ENCODE peak calls at places on chromosome 13, in four cellular contexts. One of them, this sample, is unnamed. For H3K36me3, the result is how much of the 10 kb centered on the place peaks cover.

GRCh38 chr13:38542601-38543000 is 144.3 kb upstream of the FREM2 start:
- DNase-seq in ovary: no peak
- DNase-seq in GM23248: peak
- DNase-seq in neuronal stem cell: no peak
- DNase-seq in this sample: no peak

GRCh38 chr13:94305934-94306333 is 173.5 kb downstream of the DCT start:
- DNase-seq in ovary: no peak
- DNase-seq in GM23248: peak
- DNase-seq in neuronal stem cell: no peak
- DNase-seq in this sample: no peak

GRCh38 chr13:79966502-79966901 is 374.4 kb downstream of the SPRY2 start:
- DNase-seq in ovary: no peak
- DNase-seq in GM23248: peak
- DNase-seq in neuronal stem cell: no peak
- DNase-seq in this sample: no peak

GRCh38 chr13:31444266-31444862 is 244.6 kb downstream of the B3GLCT start:
- DNase-seq in ovary: no peak
- DNase-seq in neuronal stem cell: no peak
- DNase-seq in GM23248: no peak
- DNase-seq in this sample: no peak

GRCh38 chr13:31015207-31015606 is 82.8 kb downstream of the TEX26 start:
- DNase-seq in GM23248: no peak
- DNase-seq in ovary: no peak
- DNase-seq in neuronal stem cell: no peak
- DNase-seq in this sample: no peak

GRCh38 chr13:43758834-43759233 is 27.9 kb downstream of the ENOX1 start:
- DNase-seq in GM23248: no peak
- DNase-seq in ovary: no peak
- DNase-seq in neuronal stem cell: no peak
- DNase-seq in this sample: no peak

GRCh38 chr13:94550030-94550738 is 45.8 kb downstream of the TGDS start:
- DNase-seq in GM23248: peak
- DNase-seq in ovary: no peak
- DNase-seq in neuronal stem cell: no peak
- DNase-seq in this sample: no peak

GRCh38 chr13:59034198-59034597 is 1129.5 kb downstream of the DIAPH3 start:
- DNase-seq in neuronal stem cell: peak
- DNase-seq in ovary: no peak
- DNase-seq in GM23248: no peak
- DNase-seq in this sample: no peak

GRCh38 chr13:46211116-46211515 is 612 bp upstream of the LRRC63 start:
- DNase-seq in GM23248: no peak
- DNase-seq in neuronal stem cell: no peak
- DNase-seq in ovary: no peak
- DNase-seq in this sample: no peak

GRCh38 chr13:41515491-41516139 is 58.3 kb downstream of the RGCC start:
- DNase-seq in neuronal stem cell: no peak
- DNase-seq in GM23248: no peak
- DNase-seq in ovary: no peak
- DNase-seq in this sample: no peak

GRCh38 chr13:104586010-104586746 is 1520.0 kb upstream of the SLC10A2 start:
- DNase-seq in neuronal stem cell: no peak
- DNase-seq in ovary: no peak
- DNase-seq in GM23248: no peak
- DNase-seq in this sample: no peak

GRCh38 chr13:29771247-29771646 is 79.2 kb downstream of the UBL3 start:
- DNase-seq in GM23248: peak
- DNase-seq in neuronal stem cell: peak
- DNase-seq in ovary: no peak
- DNase-seq in this sample: no peak

GRCh38 chr13:23741879-23742510 is 147.2 kb downstream of the MIPEP start:
- DNase-seq in ovary: no peak
- DNase-seq in neuronal stem cell: peak
- DNase-seq in GM23248: peak
- DNase-seq in this sample: no peak

GRCh38 chr13:28338202-28338601 is 156.7 kb downstream of the FLT1 start:
- DNase-seq in neuronal stem cell: no peak
- DNase-seq in GM23248: no peak
- DNase-seq in ovary: no peak
- DNase-seq in this sample: no peak

GRCh38 chr13:52780092-52780491 is 40.5 kb upstream of the CNMD start:
- DNase-seq in GM23248: no peak
- DNase-seq in neuronal stem cell: no peak
- DNase-seq in ovary: no peak
- DNase-seq in this sample: no peak

GRCh38 chr13:67880916-67881315 is 650.8 kb upstream of the PCDH9 start:
- DNase-seq in ovary: no peak
- DNase-seq in GM23248: no peak
- DNase-seq in neuronal stem cell: no peak
- DNase-seq in this sample: no peak

DNA sequence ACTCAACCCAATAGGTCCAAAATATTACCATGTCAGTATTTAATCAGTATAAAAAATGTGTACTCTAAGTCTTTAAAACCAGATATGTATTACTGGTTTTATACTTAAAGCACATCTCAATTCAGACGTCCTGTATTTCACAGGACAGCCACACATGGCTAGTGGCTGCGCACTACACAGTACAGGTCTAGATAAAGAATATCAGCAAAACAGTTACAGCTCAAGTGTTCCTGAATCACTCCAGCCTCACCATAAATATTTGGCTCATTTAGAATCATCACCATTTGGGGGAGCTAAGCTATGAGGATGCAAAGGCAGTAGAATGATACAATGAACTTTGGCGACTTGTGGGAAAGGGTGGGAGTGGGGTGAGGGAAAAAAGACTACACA is 89.0 kb downstream of the DOCK9 start:
- DNase-seq in GM23248: no peak
- DNase-seq in ovary: no peak
- DNase-seq in neuronal stem cell: no peak
- DNase-seq in this sample: no peak
- H3K36me3 ChIP-seq in GM23248: under half
- H3K36me3 ChIP-seq in ovary: under half
- H3K36me3 ChIP-seq in neuronal stem cell: under half
- H3K36me3 ChIP-seq in this sample: under half

DNA sequence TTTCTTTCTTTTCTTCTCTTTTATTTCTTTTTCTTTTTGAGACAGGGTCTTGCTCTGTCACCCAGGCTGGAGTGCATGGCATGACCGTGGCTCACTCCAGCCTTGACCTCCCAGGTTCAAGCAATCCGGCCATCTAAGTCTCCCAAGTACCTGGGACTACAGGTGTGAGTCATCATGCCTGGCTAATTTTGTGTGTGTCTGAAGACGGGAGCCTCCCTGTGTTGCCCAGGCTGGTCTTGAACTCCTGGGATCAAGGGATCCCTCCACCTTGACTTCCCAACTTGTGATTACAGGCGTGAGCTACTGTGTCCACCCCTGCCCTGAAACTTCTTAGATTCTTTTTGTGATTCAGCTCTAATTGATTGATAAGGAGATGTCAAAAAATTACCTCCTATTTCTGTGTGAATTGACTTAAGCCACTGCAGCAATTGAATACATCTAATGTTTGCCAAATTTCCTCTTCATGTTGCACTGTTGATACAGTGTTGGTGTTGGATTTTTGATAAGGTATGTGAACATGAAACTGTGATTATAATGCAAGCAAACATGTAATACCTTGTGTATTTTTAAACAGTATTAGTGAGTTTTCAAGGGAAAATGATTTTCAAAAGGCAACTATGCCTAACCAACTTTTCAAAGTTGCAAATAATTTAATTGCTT is 22.6 kb downstream of the KLF5 start:
- DNase-seq in ovary: no peak
- DNase-seq in neuronal stem cell: no peak
- DNase-seq in GM23248: no peak
- DNase-seq in this sample: no peak
- H3K36me3 ChIP-seq in ovary: under half
- H3K36me3 ChIP-seq in neuronal stem cell: under half
- H3K36me3 ChIP-seq in GM23248: under half
- H3K36me3 ChIP-seq in this sample: under half

GRCh38 chr13:110643768-110644421 is 28.6 kb downstream of the NAXD start:
- DNase-seq in ovary: no peak
- DNase-seq in GM23248: no peak
- DNase-seq in neuronal stem cell: no peak
- DNase-seq in this sample: no peak
- H3K36me3 ChIP-seq in ovary: under half
- H3K36me3 ChIP-seq in GM23248: under half
- H3K36me3 ChIP-seq in neuronal stem cell: under half
- H3K36me3 ChIP-seq in this sample: under half

GRCh38 chr13:73828811-73829210 is 305.4 kb downstream of the KLF12 start:
- DNase-seq in neuronal stem cell: no peak
- DNase-seq in ovary: no peak
- DNase-seq in GM23248: no peak
- DNase-seq in this sample: no peak
- H3K36me3 ChIP-seq in neuronal stem cell: under half
- H3K36me3 ChIP-seq in ovary: under half
- H3K36me3 ChIP-seq in GM23248: under half
- H3K36me3 ChIP-seq in this sample: under half

DNA sequence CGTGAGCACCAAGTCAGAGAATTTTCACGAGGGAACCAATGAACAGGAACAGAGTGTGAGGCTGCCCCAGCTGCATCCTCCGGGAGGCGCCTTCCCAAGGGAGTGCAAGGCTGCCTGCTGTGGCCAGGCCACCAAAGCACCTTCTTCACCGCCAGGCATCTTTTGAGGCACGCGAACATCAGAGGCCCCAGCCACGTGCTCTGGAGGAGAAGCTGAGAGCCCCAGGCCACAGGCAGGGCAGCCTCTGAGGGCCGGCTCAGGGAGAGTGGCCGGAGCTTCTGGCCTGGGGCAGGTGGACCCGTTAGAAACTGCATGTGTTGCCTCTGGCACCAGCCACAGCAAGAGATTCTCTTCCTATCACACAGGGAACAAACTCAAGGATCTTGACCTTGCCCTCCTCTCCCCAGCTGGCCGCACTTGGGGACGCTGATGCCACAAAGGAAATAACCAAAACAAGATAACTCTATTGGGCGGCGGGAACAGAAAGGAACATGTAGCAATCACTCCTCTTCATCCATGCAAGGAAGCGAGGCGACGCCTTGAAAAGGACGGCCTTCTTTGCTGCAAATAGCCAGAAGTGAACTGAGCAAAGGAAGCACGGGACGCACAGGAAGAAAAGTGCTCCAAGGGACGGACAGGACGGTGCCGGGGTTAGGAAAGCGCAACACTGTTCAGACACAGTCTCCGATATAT is 19.9 kb downstream of the GAS6 start:
- DNase-seq in ovary: peak
- DNase-seq in neuronal stem cell: no peak
- DNase-seq in GM23248: no peak
- DNase-seq in this sample: no peak
- H3K36me3 ChIP-seq in ovary: under half
- H3K36me3 ChIP-seq in neuronal stem cell: under half
- H3K36me3 ChIP-seq in GM23248: half or more
- H3K36me3 ChIP-seq in this sample: under half

This sample was measured in GM06990.